ENCODE peak calls at places on chromosomes 13 and 19, in eight cellular contexts. H is AG04450; K is tibial artery; R is PC-3; A is GM23248; P is heart left ventricle; U is CD4-positive, alpha-beta memory T cell; Q is cardiac muscle cell. V is an unnamed sample.
A peak's percentile ranks its signal among the peaks of the same experiment; 100 is the strongest.

GRCh38 chr19:39032164-39032918 is at the start of gene FBXO27:
- DNase-seq in A (peak; percentile 32), H (no peak), Q (peak; percentile 3), R (peak; percentile 33), P (peak; percentile 61), K (no peak), U (no peak), V (no peak)

GRCh38 chr13:34358811-34359513 is 541.0 kb downstream of the RFC3 start:
- DNase-seq in H (peak; percentile 38), R (peak; percentile 83), K (no peak), U (no peak), P (no peak), A (peak; percentile 86), Q (peak; percentile 52), V (no peak)

GRCh38 chr13:50016421-50016820 is 1.2 kb downstream of the KCNRG start:
- DNase-seq in U (no peak), K (no peak), H (no peak), R (no peak), A (no peak), Q (peak; percentile 39), P (no peak), V (no peak)

GRCh38 chr13:65292488-65292901 is 1937.6 kb downstream of the PCDH9 start:
- DNase-seq in K (no peak), H (peak; percentile 36), U (no peak), P (no peak), A (peak; percentile 8), R (peak; percentile 25), Q (peak; percentile 79), V (peak; percentile 1)

GRCh38 chr19:752652-753517 is 2.0 kb downstream of the MISP start:
- DNase-seq in U (no peak), A (peak; percentile 88), Q (peak; percentile 73), R (peak; percentile 94), P (no peak), H (peak; percentile 69), K (peak; percentile 39), V (peak; percentile 58)

GRCh38 chr13:29572575-29572974 is 22.9 kb downstream of the SLC7A1 start:
- DNase-seq in A (no peak), H (no peak), U (no peak), R (no peak), K (no peak), P (no peak), Q (no peak), V (no peak)

GRCh38 chr13:100022798-100023197 is 41.2 kb downstream of the ZIC2 start:
- DNase-seq in R (peak; percentile 1), Q (no peak), H (no peak), A (no peak), P (no peak), K (no peak), U (no peak), V (no peak)

GRCh38 chr19:18167975-18168645 is 5.5 kb upstream of the IFI30 start:
- DNase-seq in P (no peak), R (peak; percentile 53), U (peak; percentile 62), A (peak; percentile 62), Q (peak; percentile 52), K (no peak), H (no peak), V (peak; percentile 49)

GRCh38 chr13:79435549-79435948 is 29.5 kb upstream of the RBM26 start:
- DNase-seq in Q (peak; percentile 49), H (no peak), P (no peak), U (no peak), A (peak; percentile 83), R (peak; percentile 74), K (no peak), V (no peak)

GRCh38 chr19:10752913-10753285 is 35.0 kb downstream of the DNM2 start:
- DNase-seq in H (no peak), Q (no peak), K (no peak), A (no peak), R (no peak), U (no peak), P (no peak), V (no peak)
- H3K27ac ChIP-seq in H (no peak overlapping the region), Q (no peak overlapping the region), K (no peak overlapping the region), A (no peak overlapping the region), R (no peak overlapping the region), U (no peak overlapping the region), P (peak overlapping the region; percentile 91), V (no peak overlapping the region)

GRCh38 chr19:43354305-43354627 is 780 bp downstream of the CD177 start:
- DNase-seq in H (no peak), A (no peak), P (no peak), R (no peak), K (no peak), U (no peak), Q (no peak), V (no peak)
- H3K4me3 ChIP-seq in H (no peak overlapping the region), A (no peak overlapping the region), P (no peak overlapping the region), R (no peak overlapping the region), K (no peak overlapping the region), U (no peak overlapping the region), Q (peak overlapping the region; percentile 3), V (no peak overlapping the region)

DNA sequence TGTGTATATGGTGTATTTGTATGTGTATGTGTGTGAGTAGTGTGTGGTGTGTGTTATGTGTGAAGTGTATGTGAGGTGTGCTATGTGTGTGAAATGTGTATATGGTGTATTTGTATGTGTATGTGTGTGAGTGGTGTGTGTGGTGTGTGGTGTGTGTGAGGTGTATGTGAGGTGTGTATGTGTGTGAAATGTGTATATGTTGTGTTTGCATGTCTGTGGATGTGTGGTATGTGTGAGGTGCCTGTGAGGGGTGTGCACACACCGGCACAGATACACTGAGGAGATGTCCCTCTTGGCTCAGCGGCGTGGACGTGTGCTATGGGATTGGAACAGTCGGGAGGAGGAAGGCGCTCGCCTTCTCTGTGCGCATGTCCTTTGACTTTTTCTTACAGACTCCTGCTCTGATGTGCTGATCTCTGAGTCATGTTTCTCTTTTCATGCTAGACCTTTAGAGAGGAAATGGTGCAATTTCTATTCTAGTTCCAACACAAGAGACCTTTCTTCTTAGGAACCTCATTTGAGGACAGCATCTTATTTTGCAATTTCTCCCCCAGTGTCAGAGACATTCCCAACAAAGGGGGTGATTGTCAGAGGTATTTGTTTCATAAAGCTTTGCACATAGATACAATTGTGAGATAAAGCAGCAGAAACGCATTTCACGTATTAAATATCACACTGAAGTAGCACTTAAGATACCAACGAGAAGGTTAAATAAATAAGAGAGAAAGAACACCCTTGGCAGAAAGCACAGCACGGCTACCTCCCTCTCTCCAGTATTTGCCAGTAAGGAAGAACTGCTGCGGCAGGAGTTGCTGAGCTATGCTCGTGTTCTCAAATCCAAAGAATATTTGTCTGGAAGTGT is 11.3 kb upstream of the TNFRSF19 start:
- DNase-seq in R (peak; percentile 66), A (peak; percentile 94), U (no peak), H (peak; percentile 58), P (peak; percentile 73), K (peak; percentile 52), Q (peak; percentile 98), V (peak; percentile 67)
- H3K27ac ChIP-seq in R (peak overlapping the region; percentile 34), A (peak overlapping the region; percentile 95), U (no peak overlapping the region), H (peak overlapping the region; percentile 80), P (peak overlapping the region; percentile 90), K (no peak overlapping the region), Q (peak overlapping the region; percentile 86), V (peak overlapping the region; percentile 23)

GRCh38 chr13:20843177-20843576 is 59.4 kb downstream of the XPO4 start:
- DNase-seq in Q (peak; percentile 78), R (no peak), K (no peak), A (no peak), U (no peak), P (no peak), H (no peak), V (no peak)

DNA sequence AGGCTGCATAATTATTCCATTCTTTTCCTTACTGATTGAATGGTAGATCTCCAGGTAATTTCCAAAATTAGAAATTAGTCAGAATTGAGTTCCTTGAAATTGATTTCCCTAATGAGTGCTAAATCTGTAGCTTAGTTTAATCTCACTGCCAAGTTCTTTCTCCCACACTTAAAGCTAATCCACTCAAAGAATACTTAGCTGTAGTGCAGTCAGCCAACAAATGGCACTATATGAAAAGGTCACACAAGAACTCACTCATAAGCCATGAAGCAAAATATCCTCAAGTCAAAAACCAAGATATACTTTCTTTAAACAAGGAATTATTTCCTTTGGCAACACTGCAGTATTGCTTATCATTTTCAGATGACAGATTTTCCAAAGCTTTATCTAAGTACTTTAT is 62.0 kb downstream of the XPO4 start:
- DNase-seq in Q (no peak), U (no peak), R (no peak), P (no peak), H (no peak), K (no peak), A (no peak), V (no peak)
- H3K4me3 ChIP-seq in Q (peak overlapping the region; percentile 23), U (no peak overlapping the region), R (no peak overlapping the region), P (no peak overlapping the region), H (no peak overlapping the region), K (no peak overlapping the region), A (no peak overlapping the region), V (no peak overlapping the region)

GRCh38 chr13:46389457-46389856 is 2.4 kb upstream of the RUBCNL start:
- DNase-seq in K (no peak), Q (no peak), U (no peak), A (no peak), P (no peak), R (no peak), H (no peak), V (peak; percentile 49)
- H3K27ac ChIP-seq in K (no peak overlapping the region), Q (no peak overlapping the region), U (no peak overlapping the region), A (no peak overlapping the region), P (peak overlapping the region; percentile 83), R (no peak overlapping the region), H (no peak overlapping the region), V (peak overlapping the region; percentile 96)

GRCh38 chr19:36028313-36029041 is 4.2 kb downstream of the CLIP3 start:
- DNase-seq in H (no peak), Q (no peak), U (no peak), A (no peak), K (no peak), P (no peak), R (no peak), V (no peak)

GRCh38 chr19:36023432-36023831 is 9.2 kb downstream of the CLIP3 start:
- DNase-seq in R (no peak), H (no peak), U (no peak), P (no peak), A (no peak), Q (no peak), K (no peak), V (no peak)

GRCh38 chr19:36027696-36028095 is 5.0 kb downstream of the CLIP3 start:
- DNase-seq in R (no peak), H (no peak), K (no peak), Q (no peak), P (no peak), A (no peak), U (no peak), V (no peak)

GRCh38 chr19:36026091-36026876 is 6.4 kb downstream of the CLIP3 start:
- DNase-seq in H (no peak), P (no peak), Q (no peak), R (no peak), A (no peak), U (no peak), K (no peak), V (no peak)

DNA sequence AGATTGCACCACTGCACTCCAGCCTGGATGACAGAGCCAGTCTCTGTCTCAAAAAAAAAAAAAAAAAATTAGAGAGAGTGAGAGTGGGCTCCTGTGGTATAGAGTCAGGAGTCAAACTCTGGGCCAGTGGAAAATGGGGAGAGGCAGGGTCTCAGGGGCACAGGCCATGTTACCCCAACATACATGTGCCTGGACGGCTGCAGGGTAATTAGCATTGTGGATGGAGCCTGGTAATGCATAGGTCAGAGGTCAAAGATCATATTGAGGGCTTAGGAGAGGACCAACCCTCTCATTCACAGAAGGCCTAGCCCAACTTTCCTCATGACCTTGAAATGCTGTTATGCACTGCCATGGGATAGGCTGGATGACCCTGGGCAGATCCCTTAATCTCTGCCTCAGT is 7.1 kb downstream of the CLIP3 start:
- DNase-seq in A (no peak), U (no peak), K (no peak), Q (no peak), R (no peak), P (no peak), H (no peak), V (no peak)
- H3K4me3 ChIP-seq in A (no peak overlapping the region), U (no peak overlapping the region), K (no peak overlapping the region), Q (no peak overlapping the region), R (no peak overlapping the region), P (no peak overlapping the region), H (no peak overlapping the region), V (no peak overlapping the region)

V was measured in A673.